ENCODE peak calls at places on chromosomes 7 and 10, in five cellular contexts. U is NCI-H460; D is RPMI7951; R is kidney; P is activated naive CD8-positive, alpha-beta T cell treated with anti-CD3 and anti-CD28 coated beads, Interleukin-2, amount 50 U/mL, for 16 hours. J is an unnamed sample.

GRCh38 chr10:92242910-92243671 is 47.8 kb downstream of the CPEB3 start:
- DNase-seq in D (peak; percentile 47), R (no peak), P (peak; percentile 15), U (peak; percentile 43), J (peak; percentile 63)

GRCh38 chr7:157255201-157255606 is 81.6 kb upstream of the DNAJB6 start:
- DNase-seq in R (no peak), U (no peak), D (no peak), P (no peak), J (no peak)

GRCh38 chr10:107686095-107686494 is 521.6 kb upstream of the SORCS1 start:
- DNase-seq in U (no peak), P (no peak), D (no peak), R (no peak), J (peak; percentile 50)

GRCh38 chr10:104612577-104613205 is 28.4 kb upstream of the SORCS3 start:
- DNase-seq in U (no peak), P (no peak), D (peak; percentile 35), R (no peak), J (no peak)

GRCh38 chr10:57018452-57018851 is 657.4 kb upstream of the ZWINT start:
- DNase-seq in P (no peak), D (no peak), U (no peak), R (no peak), J (no peak)

GRCh38 chr7:142001163-142001874 is 5.6 kb downstream of the MGAM start:
- DNase-seq in R (no peak), U (no peak), P (no peak), D (peak; percentile 10), J (no peak)

GRCh38 chr7:74412603-74413002 is 41.1 kb upstream of the GTF2IRD1 start:
- DNase-seq in P (no peak), U (no peak), D (no peak), R (peak; percentile 10), J (no peak)

GRCh38 chr10:32577448-32577847 is 131.5 kb downstream of the CCDC7 start:
- DNase-seq in R (no peak), U (no peak), D (no peak), P (no peak), J (no peak)

GRCh38 chr7:25429731-25430130 is 201.4 kb upstream of the NPVF start:
- DNase-seq in R (no peak), U (no peak), P (no peak), D (peak; percentile 20), J (peak; percentile 32)

GRCh38 chr10:132385721-132386418 is 11.1 kb upstream of the PWWP2B start:
- DNase-seq in U (no peak), D (no peak), P (no peak), R (peak; percentile 75), J (no peak)

GRCh38 chr10:80133221-80133620 is 691 bp downstream of the PLAC9 start:
- DNase-seq in D (no peak), R (no peak), U (no peak), P (no peak), J (peak; percentile 77)

GRCh38 chr10:52256832-52257691 is 57.0 kb upstream of the DKK1 start:
- DNase-seq in D (no peak), R (no peak), U (peak; percentile 13), P (no peak), J (no peak)

GRCh38 chr7:30074422-30075030 is 46.3 kb downstream of the PLEKHA8 start:
- DNase-seq in R (no peak), D (peak; percentile 49), U (peak; percentile 31), P (no peak), J (no peak)

GRCh38 chr7:30935569-30935877 is 23.9 kb downstream of the AQP1 start:
- DNase-seq in P (no peak), R (no peak), U (no peak), D (no peak), J (no peak)

GRCh38 chr10:85646312-85646711 is 720.3 kb downstream of the GRID1 start:
- DNase-seq in U (no peak), R (no peak), D (peak; percentile 81), P (no peak), J (no peak)

GRCh38 chr10:118816471-118817168 is 61.9 kb upstream of the CACUL1 start:
- DNase-seq in P (no peak), D (no peak), R (no peak), U (no peak), J (no peak)

GRCh38 chr10:44389150-44389549 is 4.3 kb upstream of the CXCL12 start:
- DNase-seq in P (no peak), R (peak; percentile 63), U (no peak), D (no peak), J (peak; percentile 64)

GRCh38 chr10:33238643-33239042 is 95.8 kb downstream of the NRP1 start:
- DNase-seq in D (peak; percentile 60), P (no peak), U (no peak), R (no peak), J (no peak)

GRCh38 chr7:119320316-119320715 is 952.7 kb upstream of the KCND2 start:
- DNase-seq in U (no peak), D (peak; percentile 5), R (no peak), P (no peak), J (no peak)